ENCODE peak calls at places on chromosome 14, in six cellular contexts. A is cardiac muscle cell; J is naive thymus-derived CD4-positive, alpha-beta T cell; Q is left lung; E is tibial artery; B is brain microvascular endothelial cell. L is an unnamed sample.

GRCh38 chr14:64440494-64440893 is 24.8 kb upstream of the AKAP5 start:
- DNase-seq in A (no peak), B (no peak), Q (no peak), J (no peak), E (no peak), L (no peak)

GRCh38 chr14:53953002-53953827 is 3.4 kb downstream of the BMP4 start:
- DNase-seq in B (peak), E (peak), A (peak), Q (peak), J (no peak), L (peak)

GRCh38 chr14:61322011-61322798 is 826 bp downstream of the PRKCH start:
- DNase-seq in A (no peak), Q (peak), B (no peak), E (peak), J (no peak), L (peak)

GRCh38 chr14:92362781-92363235 is 39.8 kb downstream of the SLC24A4 start:
- DNase-seq in Q (no peak), A (peak), J (no peak), B (peak), E (no peak), L (no peak)

GRCh38 chr14:28116716-28117115 is 649.9 kb upstream of the FOXG1 start:
- DNase-seq in J (no peak), E (no peak), Q (no peak), A (no peak), B (no peak), L (no peak)

GRCh38 chr14:58245562-58245961 is 919 bp downstream of the PSMA3 start:
- DNase-seq in E (no peak), Q (no peak), B (no peak), J (no peak), A (no peak), L (no peak)

GRCh38 chr14:63777024-63777423 is 49.2 kb upstream of the SGPP1 start:
- DNase-seq in J (no peak), B (peak), E (no peak), A (peak), Q (no peak), L (no peak)

GRCh38 chr14:102764220-102764671 is 13.0 kb upstream of the TRAF3 start:
- DNase-seq in Q (no peak), E (no peak), B (no peak), A (no peak), J (no peak), L (no peak)

GRCh38 chr14:77140937-77141591 is 527 bp downstream of the ZDHHC22 start:
- DNase-seq in A (peak), Q (no peak), B (no peak), J (no peak), E (no peak), L (no peak)

GRCh38 chr14:68106456-68106855 is 286.9 kb downstream of the RAD51B start:
- DNase-seq in B (no peak), E (no peak), J (no peak), A (no peak), Q (no peak), L (no peak)

GRCh38 chr14:106346534-106347290 is 820.3 kb downstream of the TMEM121 start:
- DNase-seq in A (no peak), E (no peak), Q (no peak), J (no peak), B (no peak), L (no peak)

GRCh38 chr14:54564799-54565235 is 2.1 kb upstream of the SAMD4A start:
- DNase-seq in J (no peak), A (peak), E (no peak), B (peak), Q (no peak), L (no peak)

GRCh38 chr14:104746071-104746545 is 6.8 kb upstream of the SIVA1 start:
- DNase-seq in J (no peak), B (no peak), Q (peak), E (no peak), A (no peak), L (no peak)

GRCh38 chr14:52926994-52927393 is 23.9 kb downstream of the FERMT2 start:
- DNase-seq in Q (no peak), B (no peak), J (no peak), A (peak), E (no peak), L (no peak)

GRCh38 chr14:78448483-78449094 is 278.4 kb downstream of the NRXN3 start:
- DNase-seq in Q (no peak), J (no peak), A (peak), E (no peak), B (peak), L (no peak)

GRCh38 chr14:102028733-102029132 is 58.1 kb downstream of the HSP90AA1 start:
- DNase-seq in Q (no peak), E (no peak), B (peak), A (no peak), J (no peak), L (no peak)

GRCh38 chr14:50303744-50304471 is 8.1 kb downstream of the L2HGDH start:
- DNase-seq in B (no peak), A (peak), J (no peak), E (no peak), Q (no peak), L (peak)

GRCh38 chr14:68040633-68041369 is 221.2 kb downstream of the RAD51B start:
- DNase-seq in J (no peak), Q (no peak), E (no peak), A (no peak), B (no peak), L (no peak)

GRCh38 chr14:55851301-55851700 is 266.9 kb upstream of the PELI2 start:
- DNase-seq in Q (no peak), J (no peak), A (no peak), E (no peak), B (no peak), L (no peak)
- H3K27ac ChIP-seq in Q (no peak), J (no peak), A (no peak), E (no peak), B (no peak), L (no peak)

GRCh38 chr14:80105488-80105994 is 105.8 kb downstream of the DIO2 start:
- DNase-seq in E (no peak), J (no peak), A (no peak), B (no peak), Q (no peak), L (no peak)

GRCh38 chr14:80110721-80111120 is 100.6 kb downstream of the DIO2 start:
- DNase-seq in A (no peak), B (no peak), E (no peak), Q (no peak), J (no peak), L (no peak)

GRCh38 chr14:80109055-80109454 is 102.2 kb downstream of the DIO2 start:
- DNase-seq in J (no peak), B (no peak), Q (no peak), E (no peak), A (no peak), L (no peak)

DNA sequence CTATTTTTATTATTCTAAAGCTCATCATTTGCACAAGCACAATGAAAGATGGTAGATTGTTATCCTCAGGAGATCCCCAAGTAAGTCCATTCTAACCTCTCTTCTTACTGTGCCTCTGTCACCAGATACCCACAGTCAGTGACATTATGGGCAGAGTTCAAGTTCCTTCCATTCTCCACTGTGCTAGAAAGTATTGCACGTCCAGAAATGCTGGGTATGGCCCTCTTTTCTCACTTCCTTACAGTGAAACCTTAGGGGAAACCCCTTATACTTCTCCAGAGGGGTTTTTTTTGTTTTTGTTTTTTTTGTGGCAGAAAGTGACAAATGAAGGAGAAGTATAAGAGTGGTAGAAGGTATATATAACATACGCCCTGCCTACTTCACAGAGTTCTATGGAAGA is 102.9 kb downstream of the DIO2 start:
- DNase-seq in Q (no peak), E (no peak), A (no peak), J (no peak), B (no peak), L (no peak)
- H3K4me3 ChIP-seq in Q (no peak), E (no peak), A (no peak), J (no peak), B (no peak), L (no peak)

GRCh38 chr14:70871863-70872677 is 35.2 kb upstream of the PCNX1 start:
- DNase-seq in A (no peak), Q (no peak), B (no peak), E (no peak), J (peak), L (no peak)
- H3K27ac ChIP-seq in A (no peak), Q (no peak), B (no peak), E (no peak), J (peak), L (no peak)

GRCh38 chr14:24216345-24216699 is 456 bp upstream of the MDP1 start:
- DNase-seq in Q (no peak), J (no peak), A (no peak), E (no peak), B (no peak), L (no peak)

GRCh38 chr14:24212924-24213865 is at the start of gene CHMP4A:
- DNase-seq in B (peak), Q (peak), A (peak), E (peak), J (peak), L (peak)

GRCh38 chr14:24215495-24216344 is at the start of gene MDP1:
- DNase-seq in B (peak), E (peak), Q (peak), A (peak), J (peak), L (peak)

GRCh38 chr14:24211311-24211710 is 2.0 kb downstream of the CHMP4A start:
- DNase-seq in A (no peak), J (no peak), B (no peak), E (peak), Q (no peak), L (no peak)

DNA sequence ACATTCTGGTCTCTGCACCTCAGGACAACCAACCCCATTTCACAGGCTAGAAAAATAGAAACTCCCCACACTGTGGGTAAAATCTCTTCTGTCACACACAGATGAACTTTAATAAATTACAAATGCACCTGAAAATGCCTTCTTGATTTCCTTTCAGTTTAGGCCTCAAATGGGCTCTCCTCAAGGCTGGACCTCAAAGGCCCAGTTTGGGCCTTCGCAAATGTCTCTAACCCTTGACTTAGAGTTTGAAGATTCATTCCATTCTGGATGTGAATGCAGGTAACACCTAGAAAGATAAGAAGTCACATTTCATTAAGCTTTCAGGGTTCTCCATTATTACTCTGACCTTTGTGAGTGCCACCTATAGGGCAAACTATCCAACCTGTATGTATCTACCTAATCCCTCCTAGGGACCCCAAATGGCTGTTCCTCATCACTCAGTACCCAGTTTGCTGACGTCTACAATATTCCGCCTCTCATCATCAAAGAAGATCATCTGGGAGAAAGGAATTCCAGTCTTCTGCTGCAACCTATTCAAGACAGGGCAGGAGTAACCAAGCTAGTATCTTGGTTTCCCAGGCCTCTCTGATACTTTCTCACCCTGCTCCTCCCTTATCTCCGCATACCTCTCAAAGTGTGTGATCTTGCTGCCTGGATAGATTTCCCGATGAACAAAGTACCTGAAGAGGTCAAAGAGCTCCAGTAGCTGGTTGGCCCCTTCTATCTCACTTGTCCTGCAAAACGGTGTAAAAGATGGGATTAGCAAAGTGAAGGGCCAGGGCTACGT is 771 bp upstream of the CHMP4A start:
- DNase-seq in B (no peak), J (no peak), Q (no peak), A (no peak), E (peak), L (no peak)
- H3K4me3 ChIP-seq in B (peak), J (peak), Q (peak), A (no peak), E (peak), L (peak)

GRCh38 chr14:91142214-91142668 is 28.4 kb downstream of the DGLUCY start:
- DNase-seq in Q (no peak), E (no peak), J (no peak), B (no peak), A (no peak), L (no peak)
- H3K27ac ChIP-seq in Q (peak), E (no peak), J (no peak), B (no peak), A (no peak), L (peak)

DNA sequence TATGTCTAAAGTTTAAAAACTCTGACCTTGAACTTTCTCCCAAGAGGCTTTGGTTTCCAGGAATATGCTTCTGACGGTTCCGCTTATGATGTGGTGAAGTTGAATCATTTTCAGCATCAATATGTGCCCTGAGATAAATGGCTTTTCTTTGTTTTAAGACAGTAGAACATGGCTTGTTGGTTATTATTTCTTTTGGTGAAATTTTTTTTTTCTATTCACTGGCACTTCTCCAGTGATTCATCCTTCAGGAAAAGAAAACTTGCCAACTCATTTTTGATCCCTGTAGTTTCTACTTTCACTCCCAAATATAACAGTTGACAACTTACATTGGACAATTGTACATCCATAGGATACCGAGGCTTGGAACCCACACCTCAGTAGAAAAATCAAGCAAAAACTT is 1301.2 kb upstream of the FLRT2 start:
- DNase-seq in Q (no peak), A (peak), E (no peak), J (no peak), B (no peak), L (no peak)
- H3K4me3 ChIP-seq in Q (no peak), A (no peak), E (no peak), J (no peak), B (no peak), L (no peak)